ENCODE peak calls at places on chromosome 1, in nine cellular contexts. I is suprapubic skin, X is hepatocyte, G is OCI-LY7, R is kidney, S is endodermal cell, E is transverse colon, Z is upper lobe of right lung, N is GM23248. H is an unnamed sample.

GRCh38 chr1:222452031-222452430 is 95.9 kb downstream of the HHIPL2 start:
- DNase-seq in G (no peak), X (no peak), S (no peak), Z (no peak), N (no peak), R (no peak), E (no peak), I (no peak), H (no peak)

GRCh38 chr1:78176448-78176847 is 130.7 kb downstream of the GIPC2 start:
- DNase-seq in S (no peak), R (no peak), X (peak; percentile 60), N (peak; percentile 75), I (no peak), E (peak; percentile 57), G (no peak), Z (no peak), H (no peak)

GRCh38 chr1:156885904-156886355 is 7.6 kb upstream of the PEAR1 start:
- DNase-seq in X (no peak), N (no peak), G (no peak), Z (no peak), I (no peak), E (no peak), R (no peak), S (no peak), H (no peak)

GRCh38 chr1:158008630-158009029 is 15.2 kb downstream of the KIRREL1 start:
- DNase-seq in R (no peak), I (no peak), S (no peak), Z (no peak), G (no peak), E (no peak), X (no peak), N (peak; percentile 47), H (no peak)

GRCh38 chr1:1034438-1034759 is 14.5 kb downstream of the AGRN start:
- DNase-seq in S (peak; percentile 82), I (no peak), Z (no peak), R (no peak), X (no peak), N (peak; percentile 39), E (no peak), G (no peak), H (no peak)

GRCh38 chr1:47582891-47583608 is 145.2 kb downstream of the FOXD2 start:
- DNase-seq in N (no peak), G (no peak), X (no peak), I (peak; percentile 31), S (peak; percentile 42), Z (no peak), R (no peak), E (no peak), H (no peak)

GRCh38 chr1:173489149-173489600 is 12.0 kb downstream of the PRDX6 start:
- DNase-seq in Z (no peak), I (no peak), N (peak; percentile 15), E (no peak), G (no peak), S (peak; percentile 57), X (peak; percentile 41), R (no peak), H (no peak)

GRCh38 chr1:234925440-234926251 is 203.0 kb downstream of the TOMM20 start:
- DNase-seq in N (peak; percentile 98), E (no peak), I (no peak), G (peak; percentile 14), R (no peak), X (peak; percentile 87), S (peak; percentile 70), Z (no peak), H (no peak)

GRCh38 chr1:64601207-64601606 is 131.3 kb downstream of the CACHD1 start:
- DNase-seq in R (no peak), G (no peak), E (no peak), Z (no peak), I (no peak), N (no peak), X (no peak), S (no peak), H (no peak)

GRCh38 chr1:40476924-40477679 is at the start of gene ZFP69:
- DNase-seq in G (peak; percentile 86), I (peak; percentile 67), N (peak; percentile 84), Z (peak; percentile 89), E (peak; percentile 76), S (peak; percentile 85), X (peak; percentile 86), R (peak; percentile 91), H (peak; percentile 47)

GRCh38 chr1:19877821-19878636 is 4.2 kb upstream of the OTUD3 start:
- DNase-seq in X (no peak), E (peak; percentile 42), N (peak; percentile 33), Z (no peak), R (no peak), I (no peak), S (peak; percentile 54), G (no peak), H (no peak)

GRCh38 chr1:58941471-58942289 is 157.8 kb upstream of the JUN start:
- DNase-seq in R (no peak), S (no peak), Z (no peak), X (no peak), E (no peak), G (peak; percentile 5), I (no peak), N (no peak), H (peak; percentile 21)

GRCh38 chr1:200818248-200818647 is 54.5 kb upstream of the GPR25 start:
- DNase-seq in Z (no peak), R (no peak), S (no peak), N (no peak), X (no peak), E (no peak), I (no peak), G (no peak), H (no peak)

GRCh38 chr1:198656500-198656932 is 17.7 kb downstream of the PTPRC start:
- DNase-seq in I (peak; percentile 67), G (peak; percentile 80), S (no peak), Z (peak; percentile 67), R (peak; percentile 64), X (peak; percentile 17), E (peak; percentile 78), N (no peak), H (no peak)

GRCh38 chr1:8740034-8740449 is 77.4 kb downstream of the RERE start:
- DNase-seq in Z (no peak), R (no peak), I (no peak), E (no peak), N (peak; percentile 84), S (no peak), X (no peak), G (no peak), H (no peak)
- H3K9me3 ChIP-seq in Z (no peaks in the 10 kb centered on the region), R (no peaks in the 10 kb centered on the region), I (peaks cover 5% of the 10 kb centered on the region), E (no peaks in the 10 kb centered on the region), N (no peaks in the 10 kb centered on the region), S (peaks cover 41% of the 10 kb centered on the region), X (no peaks in the 10 kb centered on the region), G (peaks cover 19% of the 10 kb centered on the region), H (no peaks in the 10 kb centered on the region)

DNA sequence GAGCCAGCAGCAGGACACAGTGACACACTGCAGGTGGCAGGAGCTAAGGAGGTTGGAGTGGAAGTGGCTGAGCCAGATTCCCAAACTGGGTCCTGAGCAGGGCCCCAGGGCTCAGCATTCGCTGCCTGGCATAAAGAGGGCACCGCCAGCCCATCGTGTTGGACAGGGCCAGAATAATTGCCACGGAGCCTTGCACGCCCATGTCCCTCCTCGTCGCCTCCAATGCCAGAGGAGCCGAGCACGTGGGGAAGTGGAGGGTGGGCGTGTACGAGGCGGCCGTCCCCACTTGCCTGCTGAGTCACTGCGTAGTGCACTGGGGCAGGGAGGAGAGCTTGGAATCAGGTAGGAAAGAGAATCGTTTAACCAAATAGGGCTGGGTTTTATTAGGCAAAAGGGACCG is 26.1 kb upstream of the LRRC47 start:
- DNase-seq in N (no peak), G (no peak), Z (peak; percentile 36), S (no peak), E (no peak), I (peak; percentile 34), R (peak; percentile 31), X (no peak), H (no peak)
- H3K36me3 ChIP-seq in N (peaks cover 9% of the 10 kb centered on the region), G (peaks cover 66% of the 10 kb centered on the region), Z (peaks cover 68% of the 10 kb centered on the region), S (peaks cover 42% of the 10 kb centered on the region), E (no peaks in the 10 kb centered on the region), I (peaks cover 88% of the 10 kb centered on the region), R (peaks cover 29% of the 10 kb centered on the region), X (no peaks in the 10 kb centered on the region), H (peaks cover 8% of the 10 kb centered on the region)

DNA sequence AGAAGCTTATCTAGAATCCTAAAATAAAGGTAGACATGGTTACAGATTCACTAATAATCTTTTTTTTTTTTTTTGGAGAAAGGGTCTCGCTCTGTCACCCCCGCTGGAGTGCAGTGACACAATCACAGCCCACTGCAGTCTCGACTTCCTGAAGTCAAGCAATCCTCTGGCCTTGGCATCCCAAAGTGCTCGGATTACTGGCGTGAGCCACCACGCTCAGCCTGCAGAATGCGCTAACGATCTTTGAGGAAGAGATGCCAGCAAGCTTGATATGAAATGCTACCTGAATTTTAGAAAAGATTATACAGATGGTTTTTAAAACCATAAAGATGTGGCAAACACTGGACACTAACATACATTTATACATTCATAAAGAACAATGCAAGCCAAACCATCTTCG is 4.1 kb upstream of the GNPAT start:
- DNase-seq in E (no peak), X (no peak), N (no peak), G (no peak), S (no peak), R (no peak), Z (no peak), I (no peak), H (no peak)
- H3K27ac ChIP-seq in E (peak overlapping the region; percentile 47), X (peak overlapping the region; percentile 96), N (no peak overlapping the region), G (no peak overlapping the region), S (no peak overlapping the region), R (no peak overlapping the region), Z (no peak overlapping the region), I (no peak overlapping the region), H (no peak overlapping the region)

GRCh38 chr1:2788506-2789163 is 12.9 kb downstream of the TTC34 start:
- DNase-seq in R (peak; percentile 53), X (no peak), E (no peak), Z (peak; percentile 44), N (no peak), G (no peak), I (peak; percentile 40), S (no peak), H (no peak)

GRCh38 chr1:2787163-2787911 is 14.2 kb downstream of the TTC34 start:
- DNase-seq in I (peak; percentile 56), G (no peak), E (no peak), X (no peak), N (no peak), Z (peak; percentile 61), S (peak; percentile 21), R (peak; percentile 48), H (no peak)

GRCh38 chr1:2789164-2789985 is 12.1 kb downstream of the TTC34 start:
- DNase-seq in N (no peak), E (no peak), G (no peak), Z (peak; percentile 51), S (no peak), I (peak; percentile 50), X (no peak), R (peak; percentile 49), H (no peak)

GRCh38 chr1:2791027-2791760 is 10.3 kb downstream of the TTC34 start:
- DNase-seq in X (no peak), Z (peak; percentile 21), N (no peak), S (no peak), I (peak; percentile 33), G (no peak), E (no peak), R (peak; percentile 40), H (no peak)

DNA sequence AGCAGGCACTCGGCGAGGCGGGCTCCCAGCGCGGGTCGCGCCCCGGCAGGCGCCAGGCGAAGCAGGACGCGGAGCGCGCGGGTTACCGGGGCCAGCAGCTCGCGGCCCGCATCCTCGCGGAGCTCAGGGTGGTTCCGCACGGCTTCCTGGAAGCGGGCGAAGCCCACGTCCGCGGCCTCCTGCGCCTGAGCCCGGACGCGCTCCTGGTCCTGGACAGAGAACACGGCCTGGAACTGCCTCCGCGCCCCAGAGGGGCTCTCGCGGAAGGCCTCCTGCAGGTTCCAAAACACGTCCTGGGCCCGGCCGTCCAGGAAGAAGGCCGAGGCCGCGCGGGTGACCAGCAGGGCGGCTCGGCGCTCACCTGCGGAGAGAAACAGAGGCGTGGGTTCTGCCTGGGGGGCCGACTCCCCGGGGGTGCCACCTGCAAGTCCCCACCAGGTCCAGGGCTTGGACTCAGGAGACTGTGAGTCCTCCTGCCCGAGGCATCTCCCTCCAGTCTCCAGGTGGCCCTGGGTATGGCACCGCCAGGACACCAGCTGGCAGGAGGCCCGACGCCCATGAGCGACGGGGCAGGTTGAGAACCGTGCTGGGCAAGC is 11.4 kb downstream of the TTC34 start:
- DNase-seq in E (no peak), X (no peak), Z (peak; percentile 51), S (no peak), R (peak; percentile 60), N (no peak), I (peak; percentile 44), G (no peak), H (no peak)
- H3K9me3 ChIP-seq in E (peaks cover 20% of the 10 kb centered on the region), X (no peaks in the 10 kb centered on the region), Z (peaks cover 7% of the 10 kb centered on the region), S (peaks cover 48% of the 10 kb centered on the region), R (peaks cover 6% of the 10 kb centered on the region), N (no peaks in the 10 kb centered on the region), I (peaks cover 21% of the 10 kb centered on the region), G (peaks cover 5% of the 10 kb centered on the region), H (no peaks in the 10 kb centered on the region)